ENCODE peak calls at places on chromosomes 16 and 17, in five cellular contexts. One of them, this sample, is unnamed.

GRCh38 chr17:74011963-74012362 is 191.5 kb upstream of the RPL38 start:
- DNase-seq in GM23338: no peak
- DNase-seq in activated T-helper 1 cell treated with anti-CD3 and anti-CD28 coated beads, Interleukin-2, amount 50 U/mL, for 16 hours: no peak
- DNase-seq in caudate nucleus: no peak
- DNase-seq in esophagus squamous epithelium: no peak
- DNase-seq in this sample: no peak

GRCh38 chr17:8868529-8868951 is 1.1 kb upstream of the PIK3R6 start:
- DNase-seq in esophagus squamous epithelium: no peak
- DNase-seq in caudate nucleus: no peak
- DNase-seq in activated T-helper 1 cell treated with anti-CD3 and anti-CD28 coated beads, Interleukin-2, amount 50 U/mL, for 16 hours: no peak
- DNase-seq in GM23338: no peak
- DNase-seq in this sample: no peak

GRCh38 chr16:30368122-30368791 is 2.0 kb downstream of the TBC1D10B start:
- DNase-seq in esophagus squamous epithelium: no peak
- DNase-seq in activated T-helper 1 cell treated with anti-CD3 and anti-CD28 coated beads, Interleukin-2, amount 50 U/mL, for 16 hours: no peak
- DNase-seq in caudate nucleus: no peak
- DNase-seq in GM23338: no peak
- DNase-seq in this sample: peak

GRCh38 chr17:8326591-8327583 is 12.8 kb upstream of the ODF4 start:
- DNase-seq in GM23338: peak
- DNase-seq in activated T-helper 1 cell treated with anti-CD3 and anti-CD28 coated beads, Interleukin-2, amount 50 U/mL, for 16 hours: no peak
- DNase-seq in caudate nucleus: no peak
- DNase-seq in esophagus squamous epithelium: no peak
- DNase-seq in this sample: peak

GRCh38 chr16:53518550-53519416 is 15.8 kb upstream of the AKTIP start:
- DNase-seq in activated T-helper 1 cell treated with anti-CD3 and anti-CD28 coated beads, Interleukin-2, amount 50 U/mL, for 16 hours: peak
- DNase-seq in GM23338: no peak
- DNase-seq in caudate nucleus: no peak
- DNase-seq in esophagus squamous epithelium: peak
- DNase-seq in this sample: peak

GRCh38 chr17:35795007-35795870 is at the start of gene MMP28:
- DNase-seq in activated T-helper 1 cell treated with anti-CD3 and anti-CD28 coated beads, Interleukin-2, amount 50 U/mL, for 16 hours: no peak
- DNase-seq in GM23338: peak
- DNase-seq in esophagus squamous epithelium: no peak
- DNase-seq in caudate nucleus: no peak
- DNase-seq in this sample: peak

GRCh38 chr17:28726396-28726911 is 421 bp upstream of the TLCD1 start:
- DNase-seq in esophagus squamous epithelium: peak
- DNase-seq in GM23338: peak
- DNase-seq in activated T-helper 1 cell treated with anti-CD3 and anti-CD28 coated beads, Interleukin-2, amount 50 U/mL, for 16 hours: peak
- DNase-seq in caudate nucleus: no peak
- DNase-seq in this sample: peak

GRCh38 chr17:29677139-29677834 is 54.6 kb upstream of the CORO6 start:
- DNase-seq in caudate nucleus: peak
- DNase-seq in esophagus squamous epithelium: no peak
- DNase-seq in activated T-helper 1 cell treated with anti-CD3 and anti-CD28 coated beads, Interleukin-2, amount 50 U/mL, for 16 hours: no peak
- DNase-seq in GM23338: no peak
- DNase-seq in this sample: no peak

GRCh38 chr16:75083826-75084225 is 32.8 kb downstream of the LDHD start:
- DNase-seq in activated T-helper 1 cell treated with anti-CD3 and anti-CD28 coated beads, Interleukin-2, amount 50 U/mL, for 16 hours: no peak
- DNase-seq in GM23338: no peak
- DNase-seq in caudate nucleus: no peak
- DNase-seq in esophagus squamous epithelium: no peak
- DNase-seq in this sample: no peak

GRCh38 chr16:13421726-13422125 is 498.2 kb upstream of the ERCC4 start:
- DNase-seq in activated T-helper 1 cell treated with anti-CD3 and anti-CD28 coated beads, Interleukin-2, amount 50 U/mL, for 16 hours: no peak
- DNase-seq in caudate nucleus: no peak
- DNase-seq in esophagus squamous epithelium: no peak
- DNase-seq in GM23338: peak
- DNase-seq in this sample: peak

GRCh38 chr17:4147751-4148310 is 4.8 kb downstream of the CYB5D2 start:
- DNase-seq in activated T-helper 1 cell treated with anti-CD3 and anti-CD28 coated beads, Interleukin-2, amount 50 U/mL, for 16 hours: no peak
- DNase-seq in esophagus squamous epithelium: no peak
- DNase-seq in caudate nucleus: no peak
- DNase-seq in GM23338: no peak
- DNase-seq in this sample: no peak

GRCh38 chr16:53756329-53756996 is 52.5 kb downstream of the FTO start:
- DNase-seq in caudate nucleus: no peak
- DNase-seq in activated T-helper 1 cell treated with anti-CD3 and anti-CD28 coated beads, Interleukin-2, amount 50 U/mL, for 16 hours: no peak
- DNase-seq in esophagus squamous epithelium: no peak
- DNase-seq in GM23338: no peak
- DNase-seq in this sample: no peak

GRCh38 chr17:1000597-1001490 is 3.9 kb downstream of the TIMM22 start:
- DNase-seq in esophagus squamous epithelium: no peak
- DNase-seq in caudate nucleus: no peak
- DNase-seq in GM23338: no peak
- DNase-seq in activated T-helper 1 cell treated with anti-CD3 and anti-CD28 coated beads, Interleukin-2, amount 50 U/mL, for 16 hours: no peak
- DNase-seq in this sample: peak

GRCh38 chr17:62760059-62760887 is 47.8 kb downstream of the MARCHF10 start:
- DNase-seq in caudate nucleus: no peak
- DNase-seq in GM23338: no peak
- DNase-seq in esophagus squamous epithelium: no peak
- DNase-seq in activated T-helper 1 cell treated with anti-CD3 and anti-CD28 coated beads, Interleukin-2, amount 50 U/mL, for 16 hours: no peak
- DNase-seq in this sample: peak

GRCh38 chr16:66263973-66264310 is 102.5 kb upstream of the CDH5 start:
- DNase-seq in caudate nucleus: no peak
- DNase-seq in GM23338: no peak
- DNase-seq in activated T-helper 1 cell treated with anti-CD3 and anti-CD28 coated beads, Interleukin-2, amount 50 U/mL, for 16 hours: no peak
- DNase-seq in esophagus squamous epithelium: no peak
- DNase-seq in this sample: no peak

GRCh38 chr16:14562691-14563491 is 67.2 kb downstream of the PARN start:
- DNase-seq in esophagus squamous epithelium: no peak
- DNase-seq in caudate nucleus: no peak
- DNase-seq in activated T-helper 1 cell treated with anti-CD3 and anti-CD28 coated beads, Interleukin-2, amount 50 U/mL, for 16 hours: no peak
- DNase-seq in GM23338: peak
- DNase-seq in this sample: peak

GRCh38 chr17:81832608-81833159 is 407 bp downstream of the MCRIP1 start:
- DNase-seq in caudate nucleus: no peak
- DNase-seq in GM23338: peak
- DNase-seq in esophagus squamous epithelium: no peak
- DNase-seq in activated T-helper 1 cell treated with anti-CD3 and anti-CD28 coated beads, Interleukin-2, amount 50 U/mL, for 16 hours: peak
- DNase-seq in this sample: peak

GRCh38 chr16:68147438-68147837 is 62.3 kb downstream of the NFATC3 start:
- DNase-seq in GM23338: no peak
- DNase-seq in esophagus squamous epithelium: no peak
- DNase-seq in activated T-helper 1 cell treated with anti-CD3 and anti-CD28 coated beads, Interleukin-2, amount 50 U/mL, for 16 hours: no peak
- DNase-seq in caudate nucleus: no peak
- DNase-seq in this sample: peak

GRCh38 chr17:2959371-2960130 is 103.9 kb downstream of the OR1D5 start:
- DNase-seq in esophagus squamous epithelium: no peak
- DNase-seq in activated T-helper 1 cell treated with anti-CD3 and anti-CD28 coated beads, Interleukin-2, amount 50 U/mL, for 16 hours: no peak
- DNase-seq in GM23338: no peak
- DNase-seq in caudate nucleus: no peak
- DNase-seq in this sample: no peak

GRCh38 chr16:50853329-50853728 is 111.4 kb downstream of the CYLD start:
- DNase-seq in caudate nucleus: no peak
- DNase-seq in GM23338: no peak
- DNase-seq in activated T-helper 1 cell treated with anti-CD3 and anti-CD28 coated beads, Interleukin-2, amount 50 U/mL, for 16 hours: no peak
- DNase-seq in esophagus squamous epithelium: no peak
- DNase-seq in this sample: no peak

GRCh38 chr17:82434216-82434565 is 15.8 kb upstream of the OGFOD3 start:
- DNase-seq in caudate nucleus: no peak
- DNase-seq in activated T-helper 1 cell treated with anti-CD3 and anti-CD28 coated beads, Interleukin-2, amount 50 U/mL, for 16 hours: no peak
- DNase-seq in GM23338: no peak
- DNase-seq in esophagus squamous epithelium: no peak
- DNase-seq in this sample: no peak

GRCh38 chr17:80879723-80880649 is 111.7 kb upstream of the CHMP6 start:
- DNase-seq in GM23338: no peak
- DNase-seq in esophagus squamous epithelium: no peak
- DNase-seq in caudate nucleus: no peak
- DNase-seq in activated T-helper 1 cell treated with anti-CD3 and anti-CD28 coated beads, Interleukin-2, amount 50 U/mL, for 16 hours: no peak
- DNase-seq in this sample: no peak

GRCh38 chr17:8482546-8482945 is 46.9 kb downstream of the NDEL1 start:
- DNase-seq in GM23338: no peak
- DNase-seq in esophagus squamous epithelium: no peak
- DNase-seq in activated T-helper 1 cell treated with anti-CD3 and anti-CD28 coated beads, Interleukin-2, amount 50 U/mL, for 16 hours: no peak
- DNase-seq in caudate nucleus: no peak
- DNase-seq in this sample: no peak

GRCh38 chr16:89291776-89292175 is 74.3 kb downstream of the ZNF778 start:
- DNase-seq in caudate nucleus: no peak
- DNase-seq in esophagus squamous epithelium: no peak
- DNase-seq in GM23338: no peak
- DNase-seq in activated T-helper 1 cell treated with anti-CD3 and anti-CD28 coated beads, Interleukin-2, amount 50 U/mL, for 16 hours: no peak
- DNase-seq in this sample: no peak

GRCh38 chr16:88731699-88732098 is 25.4 kb downstream of the CTU2 start:
- DNase-seq in esophagus squamous epithelium: peak
- DNase-seq in caudate nucleus: no peak
- DNase-seq in activated T-helper 1 cell treated with anti-CD3 and anti-CD28 coated beads, Interleukin-2, amount 50 U/mL, for 16 hours: no peak
- DNase-seq in GM23338: no peak
- DNase-seq in this sample: peak

GRCh38 chr17:56521439-56522141 is 71.9 kb upstream of the NOG start:
- DNase-seq in GM23338: peak
- DNase-seq in activated T-helper 1 cell treated with anti-CD3 and anti-CD28 coated beads, Interleukin-2, amount 50 U/mL, for 16 hours: no peak
- DNase-seq in esophagus squamous epithelium: no peak
- DNase-seq in caudate nucleus: no peak
- DNase-seq in this sample: no peak

GRCh38 chr17:28864991-28865849 is 10.4 kb downstream of the ERAL1 start:
- DNase-seq in esophagus squamous epithelium: no peak
- DNase-seq in activated T-helper 1 cell treated with anti-CD3 and anti-CD28 coated beads, Interleukin-2, amount 50 U/mL, for 16 hours: no peak
- DNase-seq in caudate nucleus: no peak
- DNase-seq in GM23338: no peak
- DNase-seq in this sample: no peak

GRCh38 chr17:45825792-45826191 is 18.9 kb upstream of the SPPL2C start:
- DNase-seq in activated T-helper 1 cell treated with anti-CD3 and anti-CD28 coated beads, Interleukin-2, amount 50 U/mL, for 16 hours: no peak
- DNase-seq in GM23338: no peak
- DNase-seq in caudate nucleus: peak
- DNase-seq in esophagus squamous epithelium: no peak
- DNase-seq in this sample: no peak

GRCh38 chr17:7220593-7221280 is 999 bp downstream of the ACADVL start:
- DNase-seq in caudate nucleus: no peak
- DNase-seq in GM23338: peak
- DNase-seq in activated T-helper 1 cell treated with anti-CD3 and anti-CD28 coated beads, Interleukin-2, amount 50 U/mL, for 16 hours: peak
- DNase-seq in esophagus squamous epithelium: no peak
- DNase-seq in this sample: peak

GRCh38 chr16:2001035-2001434 is 8.6 kb downstream of the ZNF598 start:
- DNase-seq in caudate nucleus: no peak
- DNase-seq in activated T-helper 1 cell treated with anti-CD3 and anti-CD28 coated beads, Interleukin-2, amount 50 U/mL, for 16 hours: no peak
- DNase-seq in GM23338: no peak
- DNase-seq in esophagus squamous epithelium: no peak
- DNase-seq in this sample: no peak

GRCh38 chr16:18958621-18959578 is 24.8 kb upstream of the TMC7 start:
- DNase-seq in caudate nucleus: no peak
- DNase-seq in activated T-helper 1 cell treated with anti-CD3 and anti-CD28 coated beads, Interleukin-2, amount 50 U/mL, for 16 hours: no peak
- DNase-seq in GM23338: no peak
- DNase-seq in esophagus squamous epithelium: no peak
- DNase-seq in this sample: peak

GRCh38 chr17:67779098-67779672 is 46.1 kb upstream of the BPTF start:
- DNase-seq in caudate nucleus: no peak
- DNase-seq in activated T-helper 1 cell treated with anti-CD3 and anti-CD28 coated beads, Interleukin-2, amount 50 U/mL, for 16 hours: no peak
- DNase-seq in esophagus squamous epithelium: no peak
- DNase-seq in GM23338: peak
- DNase-seq in this sample: peak

GRCh38 chr17:63780507-63780906 is 6.5 kb downstream of the DDX42 start:
- DNase-seq in esophagus squamous epithelium: no peak
- DNase-seq in caudate nucleus: no peak
- DNase-seq in activated T-helper 1 cell treated with anti-CD3 and anti-CD28 coated beads, Interleukin-2, amount 50 U/mL, for 16 hours: no peak
- DNase-seq in GM23338: no peak
- DNase-seq in this sample: peak

This sample was measured in ELR.